ENCODE peak calls at places on chromosomes 2 and 18, in six cellular contexts. H is HepG2, P is GM12878, V is A549, W is endothelial cell of umbilical vein, J is K562. U is an unnamed sample.

GRCh38 chr2:96985181-96985580 is 1.2 kb downstream of the FAM178B start:
- DNase-seq in H (no peak), V (no peak), P (no peak), J (no peak), W (no peak), U (no peak)

GRCh38 chr2:27730980-27731691 is 40.4 kb upstream of the MRPL33 start:
- DNase-seq in W (no peak), V (no peak), P (no peak), H (no peak), J (no peak), U (no peak)

GRCh38 chr2:23617817-23618216 is 232.8 kb downstream of the KLHL29 start:
- DNase-seq in V (no peak), P (no peak), W (no peak), J (no peak), H (no peak), U (no peak)

GRCh38 chr2:223121317-223121716 is 69.3 kb downstream of the KCNE4 start:
- DNase-seq in J (no peak), V (no peak), P (no peak), H (no peak), W (peak), U (no peak)

GRCh38 chr2:112829931-112830330 is 6.6 kb downstream of the IL1B start:
- DNase-seq in H (no peak), W (no peak), P (no peak), V (no peak), J (no peak), U (no peak)

GRCh38 chr2:54560146-54560881 is 104.2 kb downstream of the SPTBN1 start:
- DNase-seq in W (peak), J (peak), P (no peak), V (peak), H (no peak), U (peak)

GRCh38 chr18:12768622-12769021 is 65.8 kb downstream of the PSMG2 start:
- DNase-seq in W (no peak), V (no peak), J (no peak), H (no peak), P (no peak), U (no peak)

GRCh38 chr18:58350526-58350925 is 278.4 kb downstream of the ALPK2 start:
- DNase-seq in H (no peak), J (no peak), V (no peak), P (no peak), W (no peak), U (no peak)

GRCh38 chr2:241011751-241012510 is 13.5 kb downstream of the SNED1 start:
- DNase-seq in P (no peak), W (no peak), J (no peak), V (no peak), H (no peak), U (no peak)

GRCh38 chr2:150542692-150543091 is 55.2 kb upstream of the RND3 start:
- DNase-seq in V (no peak), H (no peak), J (no peak), W (no peak), P (no peak), U (no peak)

GRCh38 chr2:188291617-188292445 is at the start of gene GULP1:
- DNase-seq in V (peak), H (peak), J (peak), P (no peak), W (peak), U (no peak)

GRCh38 chr2:53051157-53051556 is 716.4 kb upstream of the CHAC2 start:
- DNase-seq in V (no peak), J (no peak), W (no peak), P (no peak), H (no peak), U (no peak)

GRCh38 chr2:37625781-37626548 is 45.5 kb downstream of the CDC42EP3 start:
- DNase-seq in J (no peak), H (no peak), V (no peak), P (peak), W (no peak), U (no peak)

GRCh38 chr2:70984576-70985282 is 6.3 kb downstream of the ANKRD53 start:
- DNase-seq in V (peak), H (no peak), P (no peak), J (peak), W (peak), U (peak)

GRCh38 chr2:2245500-2245899 is 85.6 kb downstream of the MYT1L start:
- DNase-seq in W (no peak), P (no peak), V (no peak), H (no peak), J (no peak), U (no peak)

GRCh38 chr2:128622916-128623620 is 304.4 kb upstream of the HS6ST1 start:
- DNase-seq in V (no peak), J (no peak), H (no peak), P (no peak), W (no peak), U (no peak)

GRCh38 chr2:201960300-201960699 is 73.4 kb upstream of the FZD7 start:
- DNase-seq in V (no peak), H (no peak), P (no peak), W (no peak), J (no peak), U (no peak)

GRCh38 chr2:200406379-200406778 is 99.9 kb downstream of the SPATS2L start:
- DNase-seq in H (peak), P (no peak), V (no peak), W (peak), J (no peak), U (peak)

GRCh38 chr2:240817496-240818292 is 2.3 kb downstream of the KIF1A start:
- DNase-seq in J (no peak), W (no peak), P (no peak), V (no peak), H (no peak), U (no peak)

GRCh38 chr2:212686285-212686895 is 147.8 kb upstream of the ERBB4 start:
- DNase-seq in H (peak), P (peak), W (peak), V (peak), J (peak), U (peak)

GRCh38 chr2:209230560-209230959 is 193.3 kb upstream of the MAP2 start:
- DNase-seq in V (no peak), P (no peak), J (no peak), H (no peak), W (no peak), U (no peak)

GRCh38 chr2:7022956-7023467 is 105.8 kb downstream of the RNF144A start:
- DNase-seq in J (no peak), W (no peak), V (no peak), P (no peak), H (no peak), U (no peak)

GRCh38 chr18:49008156-49008555 is 57.4 kb upstream of the SMAD7 start:
- DNase-seq in V (no peak), P (no peak), J (no peak), H (no peak), W (no peak), U (no peak)

GRCh38 chr2:13901526-13901925 is 731.0 kb upstream of the LRATD1 start:
- DNase-seq in V (no peak), H (peak), W (no peak), J (no peak), P (no peak), U (no peak)

GRCh38 chr2:1577846-1578245 is 164.6 kb downstream of the TPO start:
- DNase-seq in P (no peak), J (no peak), V (no peak), H (no peak), W (no peak), U (no peak)

GRCh38 chr2:236840857-236841256 is 244.8 kb upstream of the COPS8 start:
- DNase-seq in V (no peak), J (no peak), H (no peak), P (no peak), W (no peak), U (no peak)

GRCh38 chr2:127577973-127578372 is 42.5 kb downstream of the MYO7B start:
- DNase-seq in H (no peak), P (no peak), W (no peak), V (no peak), J (no peak), U (peak)

GRCh38 chr2:62333961-62334360 is 138.0 kb downstream of the B3GNT2 start:
- DNase-seq in W (no peak), V (no peak), J (no peak), P (no peak), H (no peak), U (no peak)

GRCh38 chr2:183009249-183009899 is 28.9 kb downstream of the NCKAP1 start:
- DNase-seq in J (no peak), V (no peak), W (no peak), H (no peak), P (no peak), U (no peak)

GRCh38 chr2:221517362-221518121 is 54.6 kb downstream of the EPHA4 start:
- DNase-seq in P (peak), H (no peak), W (peak), J (no peak), V (no peak), U (peak)

GRCh38 chr2:34936089-34936488 is 1337.0 kb upstream of the FAM98A start:
- DNase-seq in H (no peak), V (no peak), J (no peak), W (no peak), P (no peak), U (no peak)

GRCh38 chr2:40428434-40428833 is 23.5 kb downstream of the SLC8A1 start:
- DNase-seq in V (no peak), W (no peak), J (no peak), H (no peak), P (no peak), U (no peak)

GRCh38 chr18:55413474-55413873 is 174.5 kb downstream of the TCF4 start:
- DNase-seq in H (no peak), J (no peak), P (no peak), V (no peak), W (peak), U (no peak)

GRCh38 chr2:145283131-145283530 is 763.2 kb upstream of the ZEB2 start:
- DNase-seq in H (no peak), J (no peak), V (no peak), W (no peak), P (no peak), U (no peak)

GRCh38 chr18:50356036-50356945 is 18.6 kb upstream of the SKA1 start:
- DNase-seq in W (peak), P (peak), V (no peak), J (no peak), H (peak), U (peak)

GRCh38 chr2:2271471-2271941 is 59.6 kb downstream of the MYT1L start:
- DNase-seq in V (no peak), P (no peak), J (no peak), H (no peak), W (no peak), U (peak)

GRCh38 chr2:58098254-58099096 is 51.9 kb downstream of the VRK2 start:
- DNase-seq in P (no peak), V (no peak), W (no peak), J (no peak), H (no peak), U (no peak)

GRCh38 chr2:78264130-78264529 is 742.0 kb upstream of the LRRTM4 start:
- DNase-seq in J (no peak), V (no peak), P (no peak), W (no peak), H (no peak), U (no peak)

GRCh38 chr2:216888907-216889622 is 29.2 kb upstream of the TNP1 start:
- DNase-seq in H (no peak), P (no peak), W (no peak), V (no peak), J (no peak), U (no peak)
- H3K4me3 ChIP-seq in H (no peak), P (no peak), W (no peak), V (no peak), J (no peak), U (no peak)

GRCh38 chr18:75211721-75212625 is 1.4 kb downstream of the TSHZ1 start:
- DNase-seq in V (no peak), J (peak), P (no peak), H (peak), W (peak), U (peak)

GRCh38 chr18:75209952-75210261 is 690 bp upstream of the TSHZ1 start:
- DNase-seq in H (no peak), J (no peak), P (no peak), W (no peak), V (no peak), U (no peak)

GRCh38 chr18:75210274-75211001 is at the start of gene TSHZ1:
- DNase-seq in W (peak), J (peak), P (peak), V (peak), H (peak), U (peak)

GRCh38 chr18:75212626-75213110 is 2.1 kb downstream of the TSHZ1 start:
- DNase-seq in P (no peak), W (peak), J (no peak), H (peak), V (no peak), U (no peak)

GRCh38 chr18:75211002-75211621 is 515 bp downstream of the TSHZ1 start:
- DNase-seq in P (no peak), J (peak), W (peak), V (no peak), H (peak), U (peak)
- TF ChIP-seq MYC in P (no peak), J (no peak), W (no peak), V (no peak), H (no peak), U (no peak)

GRCh38 chr2:178910005-178910404 is 102.8 kb upstream of the TTN start:
- DNase-seq in J (no peak), H (no peak), V (no peak), P (no peak), W (no peak), U (no peak)
- TF ChIP-seq POLR2A in J (no peak), H (no peak), V (no peak), P (no peak), W (no peak), U (no peak)

GRCh38 chr2:95344208-95344570 is 47.0 kb downstream of the KCNIP3 start:
- DNase-seq in J (no peak), V (no peak), P (no peak), W (no peak), H (no peak), U (no peak)

GRCh38 chr2:95345415-95346235 is 48.5 kb downstream of the KCNIP3 start:
- DNase-seq in P (no peak), J (peak), H (peak), V (peak), W (peak), U (peak)

GRCh38 chr2:95344656-95345055 is 47.5 kb downstream of the KCNIP3 start:
- DNase-seq in W (no peak), V (no peak), J (no peak), P (no peak), H (no peak), U (no peak)

GRCh38 chr2:95346236-95346737 is 49.1 kb downstream of the KCNIP3 start:
- DNase-seq in P (no peak), J (peak), V (peak), W (no peak), H (no peak), U (peak)

DNA sequence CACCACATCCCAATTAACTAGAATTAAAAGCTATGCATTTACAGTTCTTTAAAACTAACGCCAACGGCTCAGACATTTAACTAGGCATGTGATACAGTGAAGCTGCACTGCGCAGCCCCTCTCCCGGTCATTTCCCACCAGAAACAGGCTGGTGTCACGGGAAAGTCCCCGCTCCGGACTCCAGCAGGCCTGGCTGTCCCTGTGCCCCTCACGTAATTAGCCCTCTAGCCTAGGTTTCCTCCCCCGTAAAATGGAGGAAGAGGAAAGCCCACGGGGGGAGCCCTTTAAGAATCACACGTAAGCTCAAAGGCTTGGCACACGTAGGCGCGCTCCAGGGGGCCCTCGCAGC is 47.9 kb downstream of the KCNIP3 start:
- DNase-seq in W (no peak), J (no peak), H (no peak), V (no peak), P (no peak), U (no peak)
- H3K4me3 ChIP-seq in W (no peak), J (no peak), H (no peak), V (peak), P (no peak), U (no peak)

GRCh38 chr18:37252854-37253396 is 312.7 kb downstream of the CELF4 start:
- DNase-seq in H (no peak), J (no peak), P (no peak), W (no peak), V (no peak), U (no peak)

GRCh38 chr18:37253424-37254255 is 312.0 kb downstream of the CELF4 start:
- DNase-seq in V (peak), J (peak), P (no peak), W (no peak), H (no peak), U (no peak)

GRCh38 chr18:37249895-37250618 is 315.5 kb downstream of the CELF4 start:
- DNase-seq in P (no peak), W (no peak), H (no peak), V (no peak), J (no peak), U (no peak)

GRCh38 chr18:37252342-37252741 is 313.3 kb downstream of the CELF4 start:
- DNase-seq in J (no peak), W (no peak), H (no peak), P (no peak), V (no peak), U (no peak)

DNA sequence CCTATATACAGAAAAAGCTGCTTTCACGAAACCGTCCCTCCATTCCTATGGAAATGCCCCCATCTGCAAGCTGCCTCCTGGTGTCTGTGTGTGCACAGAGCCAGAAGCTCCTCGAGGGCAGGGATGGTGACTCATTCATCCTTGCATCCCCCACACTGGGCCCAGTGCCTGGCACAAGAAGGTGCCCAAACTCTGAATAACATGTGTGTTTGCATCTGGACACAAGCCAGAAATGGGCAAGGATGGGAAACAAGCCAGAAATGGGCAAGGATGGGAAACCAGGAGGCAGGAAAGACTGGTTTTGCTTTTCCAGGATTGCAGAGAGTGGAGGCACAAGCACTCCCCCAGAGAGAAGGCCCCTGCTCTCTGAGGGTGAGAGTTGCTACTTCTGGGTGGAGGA is 313.9 kb downstream of the CELF4 start:
- DNase-seq in H (no peak), P (no peak), W (no peak), J (no peak), V (no peak), U (no peak)
- TF ChIP-seq MYC in H (no peak), P (no peak), W (no peak), J (no peak), V (no peak), U (no peak)

GRCh38 chr2:147255812-147256211 is 589.0 kb upstream of the ACVR2A start:
- DNase-seq in W (no peak), V (no peak), H (no peak), J (no peak), P (no peak), U (no peak)

DNA sequence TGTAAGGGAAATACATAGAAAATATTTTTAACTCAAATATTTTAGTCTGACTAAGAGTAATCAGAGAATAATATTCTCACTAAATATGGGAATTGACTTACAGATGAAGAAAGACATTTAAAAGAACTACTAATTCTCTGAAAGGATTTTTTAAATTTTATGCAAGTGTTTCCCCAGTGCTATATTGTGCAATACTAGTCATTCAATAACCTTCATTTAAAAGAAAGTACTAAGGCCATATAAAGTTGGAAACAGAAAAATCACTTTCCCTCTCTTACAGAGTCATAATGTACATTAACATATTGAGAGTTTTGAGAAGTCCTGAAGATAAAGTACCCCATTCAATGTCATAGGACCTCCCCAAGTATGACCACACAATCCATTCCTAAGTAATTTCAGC is 584.6 kb upstream of the ACVR2A start:
- DNase-seq in P (no peak), J (no peak), W (no peak), V (no peak), H (no peak), U (no peak)
- TF ChIP-seq POLR2A in P (no peak), J (no peak), W (no peak), V (no peak), H (no peak), U (no peak)

GRCh38 chr2:239805414-239805813 is 219.7 kb downstream of the NDUFA10 start:
- DNase-seq in V (no peak), W (no peak), J (no peak), H (no peak), P (no peak), U (no peak)
- H3K4me3 ChIP-seq in V (no peak), W (no peak), J (no peak), H (no peak), P (no peak), U (no peak)

GRCh38 chr2:234640657-234641056 is 143.8 kb upstream of the ARL4C start:
- DNase-seq in J (no peak), P (no peak), W (no peak), V (no peak), H (no peak), U (no peak)
- TF ChIP-seq MYC in J (no peak), P (no peak), W (no peak), V (no peak), H (no peak), U (no peak)

GRCh38 chr2:158966321-158966720 is 2.1 kb upstream of the TANC1 start:
- DNase-seq in J (no peak), V (no peak), P (no peak), H (no peak), W (no peak), U (no peak)

GRCh38 chr2:158967114-158967730 is 1.2 kb upstream of the TANC1 start:
- DNase-seq in V (no peak), H (no peak), W (no peak), P (no peak), J (no peak), U (peak)

GRCh38 chr2:158969162-158969716 is 799 bp downstream of the TANC1 start:
- DNase-seq in J (no peak), P (no peak), H (no peak), V (peak), W (peak), U (peak)

GRCh38 chr2:158968396-158969161 is at the start of gene TANC1:
- DNase-seq in V (peak), H (peak), J (peak), P (peak), W (peak), U (peak)

GRCh38 chr2:158967731-158968395 is 577 bp upstream of the TANC1 start:
- DNase-seq in V (no peak), W (peak), P (no peak), H (no peak), J (no peak), U (no peak)
- TF ChIP-seq POLR2A in V (no peak), W (no peak), P (no peak), H (no peak), J (no peak), U (no peak)

GRCh38 chr18:22176282-22176621 is 6.9 kb downstream of the GATA6 start:
- DNase-seq in P (no peak), H (no peak), W (peak), J (no peak), V (no peak), U (no peak)
- H3K4me3 ChIP-seq in P (no peak), H (no peak), W (peak), J (no peak), V (no peak), U (no peak)